ENCODE peak calls at places on chromosomes 6 and 20, in five cellular contexts. V is M059J, A is nucleus accumbens, M is NCI-H1417, T is amniotic stem cell. G is an unnamed sample.

GRCh38 chr6:46357591-46357990 is 133.7 kb downstream of the RCAN2 start:
- DNase-seq in V (no peak), A (no peak), M (no peak), T (no peak), G (no peak)

GRCh38 chr20:47319517-47320252 is 36.8 kb downstream of the ZMYND8 start:
- DNase-seq in V (peak; percentile 69), A (peak; percentile 45), M (peak; percentile 56), T (peak; percentile 24), G (no peak)

GRCh38 chr6:42771741-42772100 is 10.1 kb upstream of the BICRAL start:
- DNase-seq in V (no peak), A (no peak), M (no peak), T (no peak), G (no peak)

GRCh38 chr6:30264731-30265130 is 51.5 kb upstream of the TRIM26 start:
- DNase-seq in V (peak; percentile 58), A (no peak), M (no peak), T (peak; percentile 37), G (no peak)

GRCh38 chr6:42423244-42423643 is 28.5 kb downstream of the TRERF1 start:
- DNase-seq in V (no peak), A (no peak), M (no peak), T (no peak), G (no peak)

GRCh38 chr6:138869343-138869742 is 73.5 kb downstream of the ECT2L start:
- DNase-seq in V (no peak), A (no peak), M (no peak), T (no peak), G (no peak)

GRCh38 chr6:41097467-41098090 is 24.8 kb downstream of the NFYA start:
- DNase-seq in V (peak; percentile 2), A (no peak), M (no peak), T (peak; percentile 43), G (no peak)

GRCh38 chr6:155628315-155628714 is 172.7 kb upstream of the NOX3 start:
- DNase-seq in V (no peak), A (no peak), M (no peak), T (no peak), G (no peak)

GRCh38 chr6:158002249-158002950 is 20.7 kb downstream of the SYNJ2 start:
- DNase-seq in V (no peak), A (no peak), M (no peak), T (no peak), G (no peak)

GRCh38 chr20:38157635-38158495 is 7.2 kb downstream of the TGM2 start:
- DNase-seq in V (no peak), A (no peak), M (no peak), T (no peak), G (no peak)

GRCh38 chr6:37242429-37243052 is 15.0 kb upstream of the TBC1D22B start:
- DNase-seq in V (peak; percentile 100), A (no peak), M (no peak), T (peak; percentile 91), G (peak; percentile 84)

GRCh38 chr20:33674294-33675126 is at the start of gene NECAB3:
- DNase-seq in V (peak; percentile 79), A (peak; percentile 63), M (peak; percentile 93), T (peak; percentile 30), G (peak; percentile 68)

GRCh38 chr6:9851006-9851405 is 563.9 kb downstream of the TFAP2A start:
- DNase-seq in V (no peak), A (no peak), M (no peak), T (no peak), G (no peak)

GRCh38 chr6:110529355-110529754 is 52.9 kb upstream of the SLC22A16 start:
- DNase-seq in V (peak; percentile 93), A (no peak), M (no peak), T (no peak), G (no peak)

GRCh38 chr6:96286503-96286902 is 235.1 kb upstream of the UFL1 start:
- DNase-seq in V (no peak), A (no peak), M (no peak), T (no peak), G (no peak)

GRCh38 chr20:4156411-4156810 is 141.1 kb upstream of the RNF24 start:
- DNase-seq in V (peak; percentile 62), A (no peak), M (no peak), T (no peak), G (no peak)

GRCh38 chr6:129719692-129720091 is 9.7 kb upstream of the ARHGAP18 start:
- DNase-seq in V (no peak), A (no peak), M (no peak), T (no peak), G (no peak)

GRCh38 chr6:21596379-21597242 is 3.1 kb downstream of the SOX4 start:
- DNase-seq in V (peak; percentile 81), A (no peak), M (peak; percentile 68), T (peak; percentile 38), G (no peak)

GRCh38 chr6:126721581-126722145 is 381.7 kb downstream of the CENPW start:
- DNase-seq in V (peak; percentile 85), A (no peak), M (no peak), T (peak; percentile 68), G (no peak)

GRCh38 chr6:31770860-31771259 is 6.3 kb downstream of the VWA7 start:
- DNase-seq in V (no peak), A (no peak), M (no peak), T (no peak), G (no peak)

GRCh38 chr6:52634211-52634610 is 36.7 kb upstream of the TMEM14A start:
- DNase-seq in V (no peak), A (no peak), M (no peak), T (no peak), G (no peak)

GRCh38 chr6:132715204-132715603 is 1.3 kb upstream of the VNN1 start:
- DNase-seq in V (peak; percentile 76), A (peak; percentile 29), M (peak; percentile 46), T (peak; percentile 29), G (no peak)

GRCh38 chr20:62523473-62524203 is 47.8 kb upstream of the GATA5 start:
- DNase-seq in V (peak; percentile 48), A (no peak), M (no peak), T (no peak), G (no peak)

GRCh38 chr6:82419088-82419720 is 55.6 kb downstream of the TPBG start:
- DNase-seq in V (no peak), A (no peak), M (no peak), T (no peak), G (no peak)

GRCh38 chr20:56348746-56349145 is 10.0 kb upstream of the FAM210B start:
- DNase-seq in V (no peak), A (no peak), M (no peak), T (no peak), G (no peak)

GRCh38 chr20:52972965-52973819 is 1.0 kb downstream of the TSHZ2 start:
- DNase-seq in V (peak; percentile 67), A (no peak), M (peak; percentile 61), T (no peak), G (no peak)

GRCh38 chr6:43984442-43985321 is 142.6 kb downstream of the MRPL14 start:
- DNase-seq in V (no peak), A (no peak), M (no peak), T (no peak), G (no peak)

GRCh38 chr6:71284785-71285184 is 3.8 kb upstream of the OGFRL1 start:
- DNase-seq in V (no peak), A (no peak), M (no peak), T (no peak), G (no peak)

G was measured in T1000.